ENCODE peak calls at places on chromosomes 11 and 22, in six cellular contexts. M, O, A, F, Q and N are unnamed samples.

GRCh38 chr11:94322501-94322900 is 18.1 kb downstream of the IZUMO1R start:
- DNase-seq in Q (no peak), F (no peak), O (no peak), A (no peak), M (no peak), N (no peak)

GRCh38 chr22:36425977-36426523 is 38.3 kb upstream of the MYH9 start:
- DNase-seq in Q (no peak), O (peak; percentile 81), F (no peak), A (peak; percentile 47), M (no peak), N (peak; percentile 47)

GRCh38 chr11:66363805-66364535 is 7.6 kb downstream of the SLC29A2 start:
- DNase-seq in Q (peak; percentile 71), O (no peak), A (peak; percentile 92), F (no peak), M (peak; percentile 73), N (peak; percentile 32)

GRCh38 chr11:72720806-72721205 is 31.4 kb downstream of the ARAP1 start:
- DNase-seq in Q (no peak), F (no peak), A (no peak), O (no peak), M (no peak), N (no peak)

GRCh38 chr22:48177591-48177990 is 1415.1 kb downstream of the TBC1D22A start:
- DNase-seq in O (no peak), Q (no peak), A (no peak), M (no peak), F (no peak), N (no peak)

GRCh38 chr11:75365711-75366181 is 14.3 kb upstream of the ARRB1 start:
- DNase-seq in A (no peak), Q (peak; percentile 58), F (no peak), O (peak; percentile 65), M (no peak), N (no peak)

GRCh38 chr11:83115551-83115950 is 41.4 kb upstream of the PCF11 start:
- DNase-seq in Q (no peak), O (no peak), F (no peak), M (no peak), A (peak; percentile 12), N (no peak)

GRCh38 chr11:59918987-59919589 is 19.1 kb upstream of the OOSP1 start:
- DNase-seq in F (no peak), Q (peak; percentile 91), O (peak; percentile 38), M (peak; percentile 56), A (peak; percentile 75), N (peak; percentile 44)

GRCh38 chr11:43699879-43700278 is 19.3 kb downstream of the HSD17B12 start:
- DNase-seq in M (no peak), O (no peak), A (no peak), F (no peak), Q (no peak), N (no peak)

GRCh38 chr22:49547751-49548239 is 279.9 kb downstream of the BRD1 start:
- DNase-seq in A (no peak), M (no peak), O (no peak), F (no peak), Q (no peak), N (no peak)

GRCh38 chr22:40240160-40240559 is 62.4 kb downstream of the TNRC6B start:
- DNase-seq in Q (no peak), O (no peak), F (no peak), A (no peak), M (no peak), N (no peak)

GRCh38 chr11:45663486-45664375 is 1.7 kb downstream of the CHST1 start:
- DNase-seq in M (no peak), A (no peak), F (no peak), Q (peak; percentile 3), O (no peak), N (no peak)

GRCh38 chr11:71251159-71251721 is 1.1 kb downstream of the SHANK2 start:
- DNase-seq in Q (peak; percentile 41), F (no peak), M (no peak), A (peak; percentile 46), O (no peak), N (peak; percentile 62)
- H3K4me3 ChIP-seq in Q (peak overlapping the region; percentile 95), F (peak overlapping the region; percentile 56), M (no peak overlapping the region), A (peak overlapping the region; percentile 92), O (peak overlapping the region; percentile 40), N (peak overlapping the region; percentile 93)

GRCh38 chr22:28885939-28886338 is 2.6 kb downstream of the ZNRF3 start:
- DNase-seq in M (no peak), F (no peak), A (no peak), Q (peak; percentile 10), O (no peak), N (peak; percentile 54)
- TF ChIP-seq CTCF in M (no peak), F (peak; percentile 14), A (no peak), Q (no peak), O (no peak), N (peak; percentile 25)

GRCh38 chr11:119422505-119423416 is at the start of gene THY1:
- DNase-seq in A (peak; percentile 88), F (no peak), O (peak; percentile 52), Q (no peak), M (no peak), N (peak; percentile 36)

GRCh38 chr11:119420631-119421030 is 2.3 kb downstream of the THY1 start:
- DNase-seq in O (no peak), Q (no peak), A (no peak), F (no peak), M (no peak), N (no peak)

GRCh38 chr11:119421351-119421750 is 1.6 kb downstream of the THY1 start:
- DNase-seq in F (no peak), Q (no peak), A (peak; percentile 70), O (peak; percentile 20), M (no peak), N (no peak)

GRCh38 chr11:119423459-119424254 is 685 bp upstream of the THY1 start:
- DNase-seq in O (no peak), F (no peak), M (no peak), A (no peak), Q (no peak), N (no peak)

GRCh38 chr11:119421941-119422504 is 949 bp downstream of the THY1 start:
- DNase-seq in A (peak; percentile 52), O (peak; percentile 34), Q (no peak), M (no peak), F (no peak), N (peak; percentile 32)
- H3K4me3 ChIP-seq in A (peak overlapping the region; percentile 78), O (peak overlapping the region; percentile 77), Q (no peak overlapping the region), M (no peak overlapping the region), F (peak overlapping the region; percentile 43), N (peak overlapping the region; percentile 41)

DNA sequence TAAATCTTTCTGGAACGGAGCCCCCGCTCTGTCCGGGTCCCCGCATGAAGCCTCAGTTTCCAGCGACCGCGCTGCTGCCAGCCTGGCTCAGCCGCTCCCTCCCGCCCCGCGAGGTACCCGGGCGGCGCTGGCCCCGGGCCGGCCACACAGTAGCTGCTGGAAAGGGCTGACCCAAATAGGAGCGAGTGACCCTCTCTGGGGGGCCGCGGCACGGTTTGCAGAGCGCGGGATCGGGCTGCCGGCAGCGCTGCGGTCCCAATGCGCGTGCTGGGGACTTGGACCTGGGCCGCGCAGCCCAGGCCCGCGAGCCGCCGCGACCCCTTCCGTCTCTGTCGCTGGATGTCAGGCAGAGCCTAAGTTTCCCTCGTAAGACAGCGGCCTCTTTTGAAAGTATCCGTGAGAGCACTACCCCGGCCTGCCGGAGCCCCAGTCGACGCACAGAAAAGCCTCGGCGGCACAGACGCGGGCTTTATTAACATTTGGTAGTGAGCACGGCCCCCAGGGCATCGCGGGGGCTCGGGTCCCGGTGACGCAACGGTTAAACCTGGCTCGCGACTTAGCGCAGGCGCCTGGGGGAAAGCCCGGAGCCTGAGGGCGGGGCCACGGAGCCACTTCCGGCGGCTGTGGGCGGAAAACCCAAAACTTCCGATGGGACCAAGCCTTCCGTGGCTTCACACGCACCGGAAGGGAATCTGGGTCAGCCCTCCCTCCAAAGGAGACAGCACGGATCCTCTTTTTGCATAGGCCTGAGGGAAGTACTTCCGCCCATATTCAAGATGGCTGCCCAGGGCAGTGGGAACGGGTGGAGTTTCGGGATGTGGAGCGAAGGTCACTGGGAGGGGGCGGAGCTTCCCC is 14.9 kb downstream of the BAD start:
- DNase-seq in F (peak; percentile 99), Q (peak; percentile 100), A (peak; percentile 100), O (peak; percentile 100), M (peak; percentile 100), N (peak; percentile 99)
- TF ChIP-seq CTCF in F (no peak), Q (no peak), A (no peak), O (no peak), M (no peak), N (peak; percentile 27)